ENCODE peak calls at places on chromosomes 7 and 10, in four cellular contexts. B, O, P and M are unnamed samples.

GRCh38 chr10:62899316-62899715 is 83.2 kb upstream of the EGR2 start:
- DNase-seq in B (no peak), O (no peak), P (no peak), M (no peak)

GRCh38 chr7:22001345-22002004 is 55.8 kb upstream of the CDCA7L start:
- DNase-seq in B (peak), O (no peak), P (peak), M (peak)

GRCh38 chr10:98414932-98415709 is at the start of gene PYROXD2:
- DNase-seq in O (peak), B (peak), P (peak), M (peak)

GRCh38 chr10:27330074-27330473 is 89.5 kb upstream of the ACBD5 start:
- DNase-seq in B (no peak), O (no peak), P (no peak), M (no peak)

GRCh38 chr10:96211775-96212174 is 59.6 kb downstream of the BLNK start:
- DNase-seq in B (no peak), P (no peak), O (no peak), M (no peak)

GRCh38 chr10:108688314-108688713 is 1235.0 kb downstream of the XPNPEP1 start:
- DNase-seq in P (no peak), O (no peak), B (no peak), M (no peak)

GRCh38 chr7:5296627-5297226 is 14.0 kb downstream of the SLC29A4 start:
- DNase-seq in O (peak), P (no peak), B (peak), M (peak)

GRCh38 chr10:780536-781524 is 91.4 kb upstream of the DIP2C start:
- DNase-seq in O (peak), P (no peak), B (no peak), M (no peak)

GRCh38 chr7:94431203-94431602 is 36.5 kb downstream of the COL1A2 start:
- DNase-seq in O (no peak), B (no peak), P (no peak), M (no peak)

GRCh38 chr7:46710927-46711326 is 789.9 kb upstream of the IGFBP3 start:
- DNase-seq in B (no peak), O (no peak), P (no peak), M (no peak)

GRCh38 chr7:118053353-118053752 is 130.6 kb upstream of the LSM8 start:
- DNase-seq in O (no peak), B (no peak), P (no peak), M (no peak)

GRCh38 chr7:139054101-139054500 is 18.3 kb upstream of the ZC3HAV1L start:
- DNase-seq in O (no peak), P (no peak), B (no peak), M (no peak)

GRCh38 chr7:78020131-78020873 is 221.7 kb downstream of the PHTF2 start:
- DNase-seq in P (peak), O (peak), B (peak), M (peak)

GRCh38 chr7:131745645-131746248 is 189.3 kb upstream of the PODXL start:
- DNase-seq in B (no peak), O (peak), P (peak), M (peak)

GRCh38 chr7:110973566-110973965 is 117.4 kb upstream of the LRRN3 start:
- DNase-seq in B (no peak), O (no peak), P (no peak), M (no peak)

GRCh38 chr10:86520871-86521619 is 547 bp downstream of the WAPL start:
- DNase-seq in P (peak), O (peak), B (peak), M (peak)

GRCh38 chr10:33412261-33413092 is 78.0 kb upstream of the NRP1 start:
- DNase-seq in P (no peak), B (no peak), O (no peak), M (no peak)

GRCh38 chr10:89262331-89263020 is 10.9 kb upstream of the LIPA start:
- DNase-seq in B (no peak), P (no peak), O (no peak), M (no peak)

GRCh38 chr7:104793066-104793465 is 220.9 kb upstream of the KMT2E start:
- DNase-seq in P (no peak), B (no peak), O (no peak), M (no peak)

GRCh38 chr7:135930565-135931423 is 46.4 kb downstream of the MTPN start:
- DNase-seq in P (no peak), B (no peak), O (no peak), M (no peak)

GRCh38 chr10:86666538-86666937 is 1.8 kb upstream of the LDB3 start:
- DNase-seq in P (no peak), O (no peak), B (no peak), M (no peak)

GRCh38 chr7:28573059-28573553 is 160.8 kb downstream of the CREB5 start:
- DNase-seq in B (no peak), P (peak), O (no peak), M (no peak)

GRCh38 chr10:132709471-132709951 is 76.4 kb downstream of the NKX6-2 start:
- DNase-seq in O (no peak), P (no peak), B (no peak), M (no peak)

GRCh38 chr7:91876391-91877133 is 3.9 kb downstream of the MTERF1 start:
- DNase-seq in P (no peak), O (no peak), B (no peak), M (no peak)

GRCh38 chr7:106820321-106821217 is 44.5 kb upstream of the PIK3CG start:
- DNase-seq in O (no peak), B (no peak), P (no peak), M (no peak)

GRCh38 chr7:2523941-2524807 is 4.6 kb downstream of the LFNG start:
- DNase-seq in P (peak), O (peak), B (peak), M (no peak)

GRCh38 chr7:98125758-98126157 is 19.1 kb downstream of the LMTK2 start:
- DNase-seq in P (no peak), B (no peak), O (no peak), M (no peak)

GRCh38 chr10:51421853-51422252 is 277.5 kb downstream of the CSTF2T start:
- DNase-seq in B (no peak), O (no peak), P (no peak), M (no peak)

GRCh38 chr10:6522230-6522629 is 57.8 kb downstream of the PRKCQ start:
- DNase-seq in B (no peak), O (no peak), P (no peak), M (no peak)

GRCh38 chr10:74640134-74640533 is 186.3 kb upstream of the KAT6B start:
- DNase-seq in O (no peak), P (no peak), B (no peak), M (no peak)

GRCh38 chr7:1455241-1455939 is 3.9 kb downstream of the MICALL2 start:
- DNase-seq in B (no peak), O (no peak), P (no peak), M (no peak)

GRCh38 chr7:7576344-7576743 is 9.7 kb downstream of the MIOS start:
- DNase-seq in P (no peak), B (no peak), O (no peak), M (no peak)

GRCh38 chr10:45008524-45009161 is 7.9 kb downstream of the ZNF22 start:
- DNase-seq in P (peak), O (no peak), B (peak), M (peak)

GRCh38 chr7:617614-618538 is 98.2 kb upstream of the PDGFA start:
- DNase-seq in P (peak), B (no peak), O (no peak), M (no peak)

GRCh38 chr7:122438001-122438400 is 133.5 kb upstream of the FEZF1 start:
- DNase-seq in B (no peak), P (no peak), O (no peak), M (no peak)

GRCh38 chr7:131849472-131849871 is 293.0 kb upstream of the PODXL start:
- DNase-seq in P (no peak), O (no peak), B (no peak), M (no peak)

GRCh38 chr7:156237614-156238013 is 403.0 kb upstream of the RNF32 start:
- DNase-seq in B (no peak), O (no peak), P (no peak), M (no peak)

GRCh38 chr7:156240532-156240931 is 400.0 kb upstream of the RNF32 start:
- DNase-seq in B (no peak), O (no peak), P (no peak), M (no peak)

GRCh38 chr7:156236181-156236889 is 404.2 kb upstream of the RNF32 start:
- DNase-seq in P (no peak), O (no peak), B (no peak), M (no peak)

GRCh38 chr7:156236936-156237599 is 403.5 kb upstream of the RNF32 start:
- DNase-seq in O (no peak), P (no peak), B (no peak), M (no peak)

GRCh38 chr7:156238366-156239133 is 402.0 kb upstream of the RNF32 start:
- DNase-seq in P (no peak), O (no peak), B (no peak), M (no peak)
- TF ChIP-seq ELF4 in P (no peak), O (no peak), B (no peak), M (no peak)

GRCh38 chr7:151432658-151433521 is 7.1 kb downstream of the CRYGN start:
- DNase-seq in B (no peak), O (no peak), P (no peak), M (no peak)
- TF ChIP-seq ELF4 in B (no peak), O (no peak), P (no peak), M (no peak)

DNA sequence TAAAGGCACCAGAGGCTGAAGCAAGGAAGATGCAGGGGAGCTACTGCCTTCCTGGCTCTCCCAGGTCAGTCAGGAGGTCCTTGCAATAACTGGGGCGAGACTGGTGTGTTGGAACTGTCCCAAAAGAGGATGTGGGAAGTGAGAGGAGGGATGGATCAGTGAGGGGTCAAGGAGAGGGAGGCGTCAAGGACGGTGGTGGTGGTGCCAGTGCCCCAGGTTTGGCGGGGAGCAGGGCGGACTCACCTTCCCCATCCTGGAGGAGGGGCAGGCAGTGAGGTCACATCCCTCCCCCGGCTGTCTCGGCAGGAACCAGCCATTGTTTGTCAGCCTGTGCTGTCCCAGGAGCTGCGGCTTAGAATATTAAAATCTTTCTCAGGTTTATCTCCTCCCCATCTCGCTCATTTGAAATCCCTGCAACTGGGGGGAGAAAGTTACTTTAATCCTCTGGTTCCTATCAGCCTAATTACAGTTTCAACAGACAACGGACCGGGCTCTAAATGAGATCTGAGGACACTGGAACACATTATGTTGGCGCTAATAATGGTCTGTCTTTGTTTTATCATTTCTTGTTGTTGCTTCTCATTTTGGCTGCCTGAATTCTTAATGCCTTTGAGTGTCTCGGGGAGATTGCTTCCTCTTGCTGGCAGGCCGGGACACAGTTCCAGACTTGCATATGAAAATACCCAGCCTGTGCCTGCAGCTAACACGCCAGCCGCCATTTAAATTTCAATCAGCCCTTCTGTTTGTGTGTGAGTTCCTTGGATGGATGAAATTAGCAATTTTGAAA is 387.5 kb downstream of the RPS24 start:
- DNase-seq in B (no peak), O (no peak), P (no peak), M (no peak)
- TF ChIP-seq ELF4 in B (no peak), O (no peak), P (no peak), M (no peak)

DNA sequence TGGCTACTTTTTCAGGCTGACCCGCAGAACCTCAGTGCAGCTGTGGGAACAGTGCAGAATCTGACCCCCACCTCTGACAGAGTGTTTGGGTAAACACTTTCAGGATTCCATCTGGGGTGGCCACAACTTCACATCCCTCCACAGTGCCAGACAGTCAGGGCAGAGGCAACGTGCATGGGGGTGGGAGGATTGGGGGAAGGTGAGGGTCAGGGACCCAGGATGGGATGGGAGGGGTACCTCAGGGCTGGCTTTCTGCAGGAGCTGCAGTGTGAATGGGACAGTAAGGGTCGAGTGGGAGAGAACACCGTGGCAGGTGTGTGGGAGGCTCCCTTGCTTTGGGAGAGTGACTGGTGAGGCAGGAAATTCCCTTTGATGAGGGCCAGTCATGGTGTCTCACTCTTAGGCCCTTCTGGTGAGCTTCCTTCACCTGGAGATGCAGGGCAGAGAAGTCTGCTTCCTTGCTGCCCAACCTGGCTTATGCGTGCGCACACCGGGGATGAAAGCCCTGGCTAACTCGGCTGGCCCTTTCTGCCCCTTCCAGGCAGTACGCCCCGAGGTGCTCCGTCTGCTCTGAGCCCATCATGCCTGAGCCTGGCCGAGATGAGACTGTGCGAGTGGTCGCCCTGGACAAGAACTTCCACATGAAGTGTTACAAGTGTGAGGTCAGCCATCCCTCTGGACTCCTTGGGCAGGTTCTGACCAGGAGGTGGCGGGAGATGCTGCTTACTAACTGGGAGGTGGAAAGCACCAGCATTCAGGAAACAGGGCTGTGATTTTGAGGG is 8.4 kb downstream of the ZYX start:
- DNase-seq in O (no peak), P (no peak), B (no peak), M (no peak)
- TF ChIP-seq ELF4 in O (no peak), P (no peak), B (no peak), M (no peak)

GRCh38 chr7:39721345-39721744 is 98.0 kb downstream of the RALA start:
- DNase-seq in P (no peak), B (no peak), O (no peak), M (no peak)
- TF ChIP-seq ELF4 in P (no peak), B (no peak), O (no peak), M (no peak)

DNA sequence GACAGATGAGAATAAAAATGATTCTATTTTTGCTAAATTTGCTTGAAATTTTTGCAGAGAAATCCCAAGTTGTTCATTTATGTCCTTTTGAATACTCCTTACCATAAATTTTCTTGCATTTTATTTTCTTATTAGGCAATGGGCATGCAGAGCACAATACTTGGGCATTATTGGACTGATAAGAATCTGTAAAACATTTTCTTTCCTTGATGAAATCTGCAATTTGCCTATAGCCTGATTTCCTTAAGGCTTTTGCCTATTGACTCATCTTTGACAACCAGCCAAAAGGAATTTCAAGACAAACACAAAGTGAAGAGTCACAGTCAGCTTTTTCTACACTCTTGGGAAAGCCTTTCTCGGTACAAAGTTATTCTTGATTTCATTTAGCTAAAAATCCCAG is 30.5 kb upstream of the GNAT3 start:
- DNase-seq in P (no peak), B (no peak), O (no peak), M (no peak)
- TF ChIP-seq ELF4 in P (no peak), B (no peak), O (no peak), M (no peak)

DNA sequence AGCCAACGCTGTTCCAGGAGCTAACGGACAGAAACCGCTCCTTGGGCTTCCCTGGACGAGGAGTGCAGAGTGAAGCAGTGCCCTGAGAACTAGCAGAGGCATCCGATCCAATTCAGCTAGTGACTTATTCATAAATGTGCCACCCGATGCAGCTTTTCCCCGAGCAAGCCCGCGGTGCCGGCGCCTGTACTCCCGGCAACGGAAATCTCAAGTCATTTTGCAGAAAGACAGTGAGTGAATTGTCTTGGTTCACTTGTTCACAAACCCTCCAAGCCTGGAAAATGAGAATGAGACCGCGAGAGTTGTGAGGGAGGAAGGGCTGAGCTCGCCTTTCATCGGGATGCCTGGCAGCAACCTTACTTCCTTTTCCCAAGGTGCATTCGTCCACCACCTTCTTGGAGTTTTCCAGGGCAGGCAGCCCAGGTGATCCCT is 87.5 kb downstream of the COBL start:
- DNase-seq in O (no peak), P (no peak), B (no peak), M (no peak)
- TF ChIP-seq ELF4 in O (no peak), P (no peak), B (no peak), M (no peak)

DNA sequence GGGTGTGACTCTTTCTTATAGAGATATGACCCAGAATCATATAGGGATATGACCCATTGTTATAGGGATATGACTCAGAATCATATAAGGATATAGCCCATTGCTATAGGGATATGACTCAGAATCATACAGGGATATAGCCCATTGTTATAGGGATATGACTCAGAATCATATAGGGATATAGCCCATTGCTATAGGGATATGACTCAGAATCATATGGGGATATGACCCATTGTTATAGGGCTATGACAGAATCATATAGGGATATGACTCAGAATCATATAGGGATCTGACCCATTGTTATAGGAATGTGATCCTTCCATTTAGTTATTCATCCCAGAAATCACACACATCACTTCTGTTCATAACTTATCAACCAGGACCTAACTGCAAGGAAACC is 312.2 kb upstream of the ADARB2 start:
- DNase-seq in B (no peak), P (no peak), O (no peak), M (no peak)
- TF ChIP-seq ELF4 in B (no peak), P (no peak), O (no peak), M (no peak)